ENCODE peak calls at places on chromosomes 16 and 17, in five cellular contexts. T is H54; Z is RPMI7951; L is NCI-H82; E is stimulated activated CD4-positive, alpha-beta T cell treated with anti-CD3 and anti-CD28 coated beads, Interleukin-12 subunit alpha, Interleukin-12 subunit beta, amount 100 ng/mL, for 4 hours. X is an unnamed sample.

GRCh38 chr16:70663524-70664324 is 17.4 kb downstream of the IL34 start:
- DNase-seq in T (no peak), Z (no peak), L (no peak), E (no peak), X (no peak)

GRCh38 chr16:84518804-84519341 is 14.4 kb upstream of the MEAK7 start:
- DNase-seq in T (no peak), Z (no peak), L (no peak), E (no peak), X (no peak)

GRCh38 chr17:50100480-50100883 is 5.3 kb downstream of the PDK2 start:
- DNase-seq in T (no peak), Z (no peak), L (no peak), E (no peak), X (no peak)

GRCh38 chr17:8147805-8148404 is 4.3 kb downstream of the PER1 start:
- DNase-seq in T (no peak), Z (no peak), L (no peak), E (no peak), X (no peak)

GRCh38 chr17:44059101-44059892 is 7.2 kb downstream of the LSM12 start:
- DNase-seq in T (no peak), Z (no peak), L (no peak), E (no peak), X (no peak)

GRCh38 chr17:79019631-79020584 is 4.1 kb upstream of the C1QTNF1 start:
- DNase-seq in T (no peak), Z (peak; percentile 72), L (peak; percentile 79), E (peak; percentile 29), X (peak; percentile 68)

GRCh38 chr17:68963958-68964357 is 8.8 kb upstream of the ABCA8 start:
- DNase-seq in T (no peak), Z (no peak), L (no peak), E (no peak), X (no peak)

GRCh38 chr17:83056583-83057396 is 22.6 kb upstream of the METRNL start:
- DNase-seq in T (no peak), Z (peak; percentile 44), L (no peak), E (no peak), X (no peak)

GRCh38 chr16:67967183-67967955 is 1.1 kb downstream of the SLC12A4 start:
- DNase-seq in T (no peak), Z (peak; percentile 45), L (peak; percentile 69), E (no peak), X (no peak)

GRCh38 chr17:82272495-82273326 is 789 bp downstream of the CSNK1D start:
- DNase-seq in T (no peak), Z (no peak), L (peak; percentile 71), E (peak; percentile 35), X (peak; percentile 56)

GRCh38 chr16:70647461-70648359 is 1.4 kb downstream of the IL34 start:
- DNase-seq in T (no peak), Z (no peak), L (no peak), E (no peak), X (no peak)

GRCh38 chr17:8766731-8767130 is 8.4 kb upstream of the SPDYE4 start:
- DNase-seq in T (no peak), Z (no peak), L (no peak), E (no peak), X (no peak)

GRCh38 chr17:74512041-74512440 is 19.2 kb downstream of the CD300LB start:
- DNase-seq in T (no peak), Z (peak; percentile 82), L (no peak), E (no peak), X (peak; percentile 38)

GRCh38 chr17:35170968-35171771 is 23.0 kb downstream of the SLC35G3 start:
- DNase-seq in T (no peak), Z (peak; percentile 31), L (no peak), E (no peak), X (no peak)

GRCh38 chr16:71923941-71924690 is 28.8 kb downstream of the IST1 start:
- DNase-seq in T (no peak), Z (peak; percentile 73), L (no peak), E (no peak), X (no peak)

GRCh38 chr16:56625943-56626654 is 518 bp downstream of the MT1E start:
- DNase-seq in T (no peak), Z (no peak), L (no peak), E (no peak), X (peak; percentile 71)

GRCh38 chr17:61000911-61001310 is 323.3 kb downstream of the BCAS3 start:
- DNase-seq in T (no peak), Z (peak; percentile 76), L (peak; percentile 20), E (no peak), X (no peak)

GRCh38 chr17:83159204-83160049 is 80.0 kb downstream of the METRNL start:
- DNase-seq in T (no peak), Z (no peak), L (no peak), E (no peak), X (no peak)

GRCh38 chr16:76900285-76901263 is 290.4 kb upstream of the MON1B start:
- DNase-seq in T (no peak), Z (no peak), L (no peak), E (no peak), X (no peak)

GRCh38 chr17:6471531-6472465 is 27.5 kb downstream of the PIMREG start:
- DNase-seq in T (peak; percentile 88), Z (peak; percentile 92), L (peak; percentile 56), E (no peak), X (no peak)

GRCh38 chr17:17786998-17787397 is 49.8 kb downstream of the SREBF1 start:
- DNase-seq in T (no peak), Z (no peak), L (no peak), E (no peak), X (no peak)

GRCh38 chr17:78343099-78343432 is 16.8 kb downstream of the SOCS3 start:
- DNase-seq in T (peak; percentile 89), Z (peak; percentile 92), L (no peak), E (no peak), X (peak; percentile 80)

GRCh38 chr16:82728901-82729300 is 102.1 kb downstream of the CDH13 start:
- DNase-seq in T (no peak), Z (no peak), L (no peak), E (no peak), X (no peak)

GRCh38 chr16:6913535-6913934 is 419.1 kb upstream of the RBFOX1 start:
- DNase-seq in T (no peak), Z (no peak), L (no peak), E (no peak), X (no peak)

GRCh38 chr17:49390548-49391324 is 23.9 kb downstream of the PHB1 start:
- DNase-seq in T (peak; percentile 48), Z (peak; percentile 59), L (no peak), E (no peak), X (no peak)

GRCh38 chr16:8110572-8111514 is 479.5 kb downstream of the TMEM114 start:
- DNase-seq in T (no peak), Z (no peak), L (no peak), E (no peak), X (no peak)

GRCh38 chr16:56279132-56279531 is 87.8 kb downstream of the GNAO1 start:
- DNase-seq in T (no peak), Z (no peak), L (no peak), E (peak; percentile 17), X (no peak)

GRCh38 chr17:62854026-62854425 is 45.9 kb upstream of the MARCHF10 start:
- DNase-seq in T (no peak), Z (no peak), L (no peak), E (no peak), X (no peak)

GRCh38 chr17:76046064-76046463 is 19.0 kb upstream of the EVPL start:
- DNase-seq in T (no peak), Z (no peak), L (no peak), E (no peak), X (no peak)

GRCh38 chr17:51260960-51261958 is 913 bp downstream of the UTP18 start:
- DNase-seq in T (peak; percentile 62), Z (no peak), L (peak; percentile 85), E (peak; percentile 78), X (peak; percentile 57)

GRCh38 chr16:73042807-73043206 is 5.1 kb downstream of the ZFHX3 start:
- DNase-seq in T (no peak), Z (no peak), L (peak; percentile 44), E (no peak), X (no peak)

GRCh38 chr17:47875011-47875471 is 21.0 kb upstream of the SP2 start:
- DNase-seq in T (no peak), Z (peak; percentile 40), L (no peak), E (no peak), X (no peak)

GRCh38 chr17:7312432-7313027 is 2.6 kb downstream of the GPS2 start:
- DNase-seq in T (no peak), Z (no peak), L (peak; percentile 53), E (no peak), X (no peak)

GRCh38 chr17:40522250-40522960 is 21.0 kb upstream of the TNS4 start:
- DNase-seq in T (no peak), Z (no peak), L (peak; percentile 82), E (no peak), X (no peak)

GRCh38 chr16:81816793-81817210 is 37.7 kb downstream of the PLCG2 start:
- DNase-seq in T (no peak), Z (no peak), L (no peak), E (no peak), X (no peak)